ENCODE peak calls at places on chromosomes 6 and 20, in nine cellular contexts. One of them, this sample, is unnamed.

GRCh38 chr20:19275630-19276071 is 63.2 kb downstream of the SLC24A3 start:
- DNase-seq in left ventricle myocardium inferior: peak; percentile 59
- DNase-seq in AG04450: no peak
- DNase-seq in bronchial epithelial cell: peak; percentile 16
- DNase-seq in ascending aorta: peak; percentile 73
- DNase-seq in B cell: no peak
- DNase-seq in NCI-H1105: peak; percentile 93
- DNase-seq in dermis blood vessel endothelial cell: no peak
- DNase-seq in HFFc6: no peak
- DNase-seq in this sample: no peak

GRCh38 chr6:88763160-88763559 is 200.3 kb downstream of the RNGTT start:
- DNase-seq in left ventricle myocardium inferior: no peak
- DNase-seq in AG04450: no peak
- DNase-seq in bronchial epithelial cell: peak; percentile 65
- DNase-seq in ascending aorta: no peak
- DNase-seq in B cell: no peak
- DNase-seq in NCI-H1105: no peak
- DNase-seq in dermis blood vessel endothelial cell: no peak
- DNase-seq in HFFc6: no peak
- DNase-seq in this sample: no peak

GRCh38 chr6:104575536-104575935 is 284.2 kb downstream of the HACE1 start:
- DNase-seq in left ventricle myocardium inferior: no peak
- DNase-seq in AG04450: no peak
- DNase-seq in bronchial epithelial cell: no peak
- DNase-seq in ascending aorta: no peak
- DNase-seq in B cell: no peak
- DNase-seq in NCI-H1105: no peak
- DNase-seq in dermis blood vessel endothelial cell: no peak
- DNase-seq in HFFc6: no peak
- DNase-seq in this sample: no peak

GRCh38 chr6:123808556-123808955 is 4.9 kb downstream of the NKAIN2 start:
- DNase-seq in left ventricle myocardium inferior: no peak
- DNase-seq in AG04450: no peak
- DNase-seq in bronchial epithelial cell: peak; percentile 47
- DNase-seq in ascending aorta: no peak
- DNase-seq in B cell: no peak
- DNase-seq in NCI-H1105: peak; percentile 85
- DNase-seq in dermis blood vessel endothelial cell: no peak
- DNase-seq in HFFc6: no peak
- DNase-seq in this sample: no peak

GRCh38 chr6:7200598-7201443 is 93.1 kb downstream of the RREB1 start:
- DNase-seq in left ventricle myocardium inferior: no peak
- DNase-seq in AG04450: no peak
- DNase-seq in bronchial epithelial cell: peak; percentile 96
- DNase-seq in ascending aorta: no peak
- DNase-seq in B cell: no peak
- DNase-seq in NCI-H1105: no peak
- DNase-seq in dermis blood vessel endothelial cell: no peak
- DNase-seq in HFFc6: no peak
- DNase-seq in this sample: no peak

GRCh38 chr6:68313911-68314310 is 321.2 kb upstream of the ADGRB3 start:
- DNase-seq in left ventricle myocardium inferior: no peak
- DNase-seq in AG04450: no peak
- DNase-seq in bronchial epithelial cell: peak; percentile 20
- DNase-seq in ascending aorta: no peak
- DNase-seq in B cell: no peak
- DNase-seq in NCI-H1105: no peak
- DNase-seq in dermis blood vessel endothelial cell: no peak
- DNase-seq in HFFc6: no peak
- DNase-seq in this sample: no peak

GRCh38 chr20:52493177-52493711 is 301.7 kb upstream of the ZFP64 start:
- DNase-seq in left ventricle myocardium inferior: no peak
- DNase-seq in AG04450: no peak
- DNase-seq in bronchial epithelial cell: peak; percentile 64
- DNase-seq in ascending aorta: no peak
- DNase-seq in B cell: no peak
- DNase-seq in NCI-H1105: peak; percentile 94
- DNase-seq in dermis blood vessel endothelial cell: peak; percentile 92
- DNase-seq in HFFc6: no peak
- DNase-seq in this sample: no peak

GRCh38 chr6:63636516-63636968 is 940 bp downstream of the PHF3 start:
- DNase-seq in left ventricle myocardium inferior: peak; percentile 47
- DNase-seq in AG04450: no peak
- DNase-seq in bronchial epithelial cell: peak; percentile 42
- DNase-seq in ascending aorta: peak; percentile 72
- DNase-seq in B cell: peak; percentile 33
- DNase-seq in NCI-H1105: peak; percentile 65
- DNase-seq in dermis blood vessel endothelial cell: peak; percentile 67
- DNase-seq in HFFc6: peak; percentile 11
- DNase-seq in this sample: peak; percentile 72

GRCh38 chr20:39107741-39108140 is 145.6 kb downstream of the DHX35 start:
- DNase-seq in left ventricle myocardium inferior: no peak
- DNase-seq in AG04450: no peak
- DNase-seq in bronchial epithelial cell: no peak
- DNase-seq in ascending aorta: no peak
- DNase-seq in B cell: no peak
- DNase-seq in NCI-H1105: no peak
- DNase-seq in dermis blood vessel endothelial cell: no peak
- DNase-seq in HFFc6: peak; percentile 40
- DNase-seq in this sample: no peak

GRCh38 chr6:166497087-166497899 is 89.2 kb downstream of the RAMACL start:
- DNase-seq in left ventricle myocardium inferior: no peak
- DNase-seq in AG04450: no peak
- DNase-seq in bronchial epithelial cell: no peak
- DNase-seq in ascending aorta: no peak
- DNase-seq in B cell: no peak
- DNase-seq in NCI-H1105: no peak
- DNase-seq in dermis blood vessel endothelial cell: no peak
- DNase-seq in HFFc6: no peak
- DNase-seq in this sample: no peak

GRCh38 chr6:125038925-125039324 is 76.7 kb downstream of the RNF217 start:
- DNase-seq in left ventricle myocardium inferior: no peak
- DNase-seq in AG04450: no peak
- DNase-seq in bronchial epithelial cell: no peak
- DNase-seq in ascending aorta: no peak
- DNase-seq in B cell: no peak
- DNase-seq in NCI-H1105: no peak
- DNase-seq in dermis blood vessel endothelial cell: no peak
- DNase-seq in HFFc6: no peak
- DNase-seq in this sample: no peak

GRCh38 chr6:99745651-99746050 is 139.0 kb downstream of the PRDM13 start:
- DNase-seq in left ventricle myocardium inferior: no peak
- DNase-seq in AG04450: no peak
- DNase-seq in bronchial epithelial cell: peak; percentile 10
- DNase-seq in ascending aorta: no peak
- DNase-seq in B cell: no peak
- DNase-seq in NCI-H1105: no peak
- DNase-seq in dermis blood vessel endothelial cell: no peak
- DNase-seq in HFFc6: peak; percentile 24
- DNase-seq in this sample: no peak

GRCh38 chr20:32562495-32562911 is 22.6 kb downstream of the NOL4L start:
- DNase-seq in left ventricle myocardium inferior: no peak
- DNase-seq in AG04450: no peak
- DNase-seq in bronchial epithelial cell: no peak
- DNase-seq in ascending aorta: no peak
- DNase-seq in B cell: no peak
- DNase-seq in NCI-H1105: no peak
- DNase-seq in dermis blood vessel endothelial cell: no peak
- DNase-seq in HFFc6: no peak
- DNase-seq in this sample: no peak

GRCh38 chr6:127221201-127221600 is 45.5 kb upstream of the RNF146 start:
- DNase-seq in left ventricle myocardium inferior: no peak
- DNase-seq in AG04450: no peak
- DNase-seq in bronchial epithelial cell: no peak
- DNase-seq in ascending aorta: no peak
- DNase-seq in B cell: no peak
- DNase-seq in NCI-H1105: no peak
- DNase-seq in dermis blood vessel endothelial cell: no peak
- DNase-seq in HFFc6: no peak
- DNase-seq in this sample: no peak

GRCh38 chr6:2870046-2870636 is 28.5 kb upstream of the SERPINB1 start:
- DNase-seq in left ventricle myocardium inferior: no peak
- DNase-seq in AG04450: no peak
- DNase-seq in bronchial epithelial cell: no peak
- DNase-seq in ascending aorta: no peak
- DNase-seq in B cell: no peak
- DNase-seq in NCI-H1105: no peak
- DNase-seq in dermis blood vessel endothelial cell: no peak
- DNase-seq in HFFc6: no peak
- DNase-seq in this sample: no peak

GRCh38 chr6:34696189-34696738 is 303 bp downstream of the ILRUN start:
- DNase-seq in left ventricle myocardium inferior: peak; percentile 58
- DNase-seq in AG04450: no peak
- DNase-seq in bronchial epithelial cell: no peak
- DNase-seq in ascending aorta: peak; percentile 83
- DNase-seq in B cell: no peak
- DNase-seq in NCI-H1105: no peak
- DNase-seq in dermis blood vessel endothelial cell: peak; percentile 59
- DNase-seq in HFFc6: peak; percentile 32
- DNase-seq in this sample: no peak

GRCh38 chr20:326645-327031 is 1.3 kb downstream of the SOX12 start:
- DNase-seq in left ventricle myocardium inferior: peak; percentile 37
- DNase-seq in AG04450: no peak
- DNase-seq in bronchial epithelial cell: no peak
- DNase-seq in ascending aorta: no peak
- DNase-seq in B cell: peak; percentile 44
- DNase-seq in NCI-H1105: peak; percentile 55
- DNase-seq in dermis blood vessel endothelial cell: peak; percentile 45
- DNase-seq in HFFc6: no peak
- DNase-seq in this sample: no peak

GRCh38 chr20:57211949-57212889 is 54.2 kb downstream of the BMP7 start:
- DNase-seq in left ventricle myocardium inferior: peak; percentile 41
- DNase-seq in AG04450: peak; percentile 44
- DNase-seq in bronchial epithelial cell: peak; percentile 79
- DNase-seq in ascending aorta: peak; percentile 69
- DNase-seq in B cell: no peak
- DNase-seq in NCI-H1105: no peak
- DNase-seq in dermis blood vessel endothelial cell: peak; percentile 21
- DNase-seq in HFFc6: peak; percentile 84
- DNase-seq in this sample: no peak

GRCh38 chr6:75935473-75935793 is 137.0 kb downstream of the IMPG1 start:
- DNase-seq in left ventricle myocardium inferior: no peak
- DNase-seq in AG04450: no peak
- DNase-seq in bronchial epithelial cell: no peak
- DNase-seq in ascending aorta: no peak
- DNase-seq in B cell: no peak
- DNase-seq in NCI-H1105: no peak
- DNase-seq in dermis blood vessel endothelial cell: no peak
- DNase-seq in HFFc6: no peak
- DNase-seq in this sample: no peak

This sample was measured in activated CD8-positive, alpha-beta T cell treated with anti-CD3 and anti-CD28 coated beads, Interleukin-2, amount 10 ng/mL, durations not matched to agents 7 days and 5 days.